ENCODE peak calls at places on chromosome 9, in five cellular contexts. S, U, Y, R and P are unnamed samples.

GRCh38 chr9:108885643-108886348 is 23.7 kb downstream of the ACTL7A start:
- DNase-seq in U (peak), Y (peak), R (no peak), S (peak), P (peak)

GRCh38 chr9:36939655-36940578 is 94.2 kb downstream of the PAX5 start:
- DNase-seq in U (no peak), Y (no peak), S (no peak), R (no peak), P (no peak)

GRCh38 chr9:26975728-26976707 is 19.8 kb downstream of the IFT74 start:
- DNase-seq in R (no peak), S (peak), U (peak), Y (peak), P (no peak)

GRCh38 chr9:21710792-21711191 is 91.6 kb upstream of the MTAP start:
- DNase-seq in U (no peak), R (no peak), Y (no peak), S (no peak), P (no peak)

GRCh38 chr9:89878003-89878411 is 273.2 kb downstream of the GADD45G start:
- DNase-seq in R (peak), S (peak), Y (peak), U (peak), P (no peak)

GRCh38 chr9:134040831-134041648 is 15.8 kb downstream of the BRD3OS start:
- DNase-seq in U (no peak), S (no peak), Y (peak), R (no peak), P (no peak)

GRCh38 chr9:111036946-111037743 is 1.1 kb downstream of the LPAR1 start:
- DNase-seq in R (no peak), S (no peak), U (peak), Y (no peak), P (no peak)

GRCh38 chr9:8457814-8458213 is 658.2 kb upstream of the DMAC1 start:
- DNase-seq in R (no peak), U (no peak), S (no peak), Y (no peak), P (no peak)

GRCh38 chr9:137045294-137046093 is 483 bp downstream of the NPDC1 start:
- DNase-seq in S (no peak), Y (no peak), R (no peak), U (peak), P (no peak)

GRCh38 chr9:98724810-98725530 is 16.2 kb upstream of the GABBR2 start:
- DNase-seq in S (no peak), Y (no peak), U (no peak), R (no peak), P (no peak)

GRCh38 chr9:3674561-3674960 is 148.8 kb upstream of the RFX3 start:
- DNase-seq in S (no peak), U (no peak), R (no peak), Y (no peak), P (no peak)

GRCh38 chr9:35277649-35278359 is 116.0 kb downstream of the UNC13B start:
- DNase-seq in Y (no peak), U (peak), R (no peak), S (no peak), P (no peak)

GRCh38 chr9:89808076-89808701 is 203.4 kb downstream of the GADD45G start:
- DNase-seq in R (no peak), U (peak), S (no peak), Y (peak), P (no peak)

GRCh38 chr9:69600314-69601047 is 71.7 kb downstream of the APBA1 start:
- DNase-seq in U (no peak), R (no peak), S (no peak), Y (no peak), P (no peak)

GRCh38 chr9:90141723-90142122 is 500.9 kb downstream of the DIRAS2 start:
- DNase-seq in U (no peak), Y (no peak), R (no peak), S (no peak), P (no peak)

GRCh38 chr9:68672215-68672614 is 32.8 kb upstream of the PIP5K1B start:
- DNase-seq in S (no peak), R (no peak), U (no peak), Y (no peak), P (no peak)

GRCh38 chr9:136726118-136726517 is 13.7 kb downstream of the DIPK1B start:
- DNase-seq in S (no peak), U (no peak), R (no peak), Y (no peak), P (no peak)

GRCh38 chr9:138122201-138122600 is 244.6 kb downstream of the CACNA1B start:
- DNase-seq in U (no peak), R (peak), S (no peak), Y (no peak), P (no peak)

GRCh38 chr9:131394464-131395026 is 659 bp downstream of the PRRC2B start:
- DNase-seq in U (peak), Y (no peak), R (peak), S (peak), P (peak)

GRCh38 chr9:114588671-114589526 is 1.3 kb downstream of the ATP6V1G1 start:
- DNase-seq in S (no peak), U (no peak), R (no peak), Y (peak), P (no peak)

GRCh38 chr9:5764130-5764868 is 68.6 kb downstream of the ERMP1 start:
- DNase-seq in U (no peak), S (no peak), Y (no peak), R (no peak), P (no peak)

GRCh38 chr9:117411547-117411946 is 3.3 kb downstream of the ASTN2 start:
- DNase-seq in R (no peak), S (peak), U (peak), Y (peak), P (peak)

GRCh38 chr9:127580879-127581278 is 31.2 kb upstream of the STXBP1 start:
- DNase-seq in U (no peak), Y (no peak), R (no peak), S (no peak), P (no peak)

GRCh38 chr9:127578627-127578951 is 33.5 kb upstream of the STXBP1 start:
- DNase-seq in U (no peak), R (no peak), Y (no peak), S (no peak), P (no peak)

GRCh38 chr9:127578952-127579853 is 32.9 kb upstream of the STXBP1 start:
- DNase-seq in R (peak), Y (peak), S (peak), U (peak), P (peak)

GRCh38 chr9:127583605-127584053 is 28.4 kb upstream of the STXBP1 start:
- DNase-seq in R (no peak), U (no peak), Y (no peak), S (no peak), P (no peak)

GRCh38 chr9:127580371-127580770 is 31.7 kb upstream of the STXBP1 start:
- DNase-seq in S (no peak), Y (no peak), U (no peak), R (no peak), P (no peak)
- H3K27ac ChIP-seq in S (no peak), Y (no peak), U (no peak), R (no peak), P (no peak)

GRCh38 chr9:77176106-77176505 is 1.2 kb upstream of the VPS13A start:
- DNase-seq in R (no peak), Y (no peak), S (no peak), U (no peak), P (no peak)
- TF ChIP-seq POLR2A in R (no peak), Y (no peak), S (no peak), U (no peak), P (no peak)

DNA sequence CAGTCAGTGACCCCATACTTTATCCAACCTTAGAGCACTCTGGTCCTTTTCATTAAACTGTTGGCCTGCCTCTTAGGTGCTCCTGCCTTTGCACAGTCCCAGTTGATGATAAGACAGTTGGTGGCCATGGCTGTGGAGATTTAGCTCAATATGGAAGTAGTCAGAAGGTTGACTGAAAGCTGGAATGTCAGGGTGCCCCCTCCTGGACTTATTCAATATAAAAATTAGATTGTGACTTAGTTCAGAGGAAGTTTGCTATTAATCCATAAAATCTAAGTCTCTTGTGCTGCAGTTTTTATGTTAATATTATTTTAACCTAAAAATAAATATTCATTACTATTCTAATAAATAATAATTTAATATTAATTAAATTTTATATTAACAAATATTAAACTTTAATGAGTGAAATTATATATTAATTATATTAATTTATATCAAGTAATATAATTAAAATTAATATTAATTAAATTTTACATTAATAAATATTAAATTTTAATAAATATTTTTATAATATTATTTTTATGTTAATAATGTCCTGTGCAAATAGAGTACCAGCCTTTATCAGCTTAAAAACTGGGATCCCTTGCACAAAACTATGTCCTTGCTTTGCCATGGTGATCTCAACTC is 77.7 kb upstream of the ADAMTSL1 start:
- DNase-seq in Y (no peak), U (peak), R (no peak), S (no peak), P (no peak)
- H3K27ac ChIP-seq in Y (no peak), U (no peak), R (no peak), S (no peak), P (no peak)

GRCh38 chr9:129028192-129028966 is at the start of gene SH3GLB2:
- DNase-seq in S (peak), Y (peak), R (peak), U (peak), P (peak)
- TF ChIP-seq POLR2A in S (no peak), Y (no peak), R (no peak), U (no peak), P (no peak)

GRCh38 chr9:121363586-121363961 is 6.5 kb downstream of the STOM start:
- DNase-seq in U (no peak), S (no peak), Y (no peak), R (no peak), P (no peak)

GRCh38 chr9:121359358-121360294 is 10.4 kb downstream of the STOM start:
- DNase-seq in S (no peak), U (no peak), R (no peak), Y (no peak), P (no peak)

GRCh38 chr9:121358747-121359146 is 11.3 kb downstream of the STOM start:
- DNase-seq in U (no peak), R (no peak), Y (no peak), S (no peak), P (no peak)

GRCh38 chr9:121360975-121361374 is 9.1 kb downstream of the STOM start:
- DNase-seq in U (no peak), S (no peak), R (no peak), Y (no peak), P (no peak)

DNA sequence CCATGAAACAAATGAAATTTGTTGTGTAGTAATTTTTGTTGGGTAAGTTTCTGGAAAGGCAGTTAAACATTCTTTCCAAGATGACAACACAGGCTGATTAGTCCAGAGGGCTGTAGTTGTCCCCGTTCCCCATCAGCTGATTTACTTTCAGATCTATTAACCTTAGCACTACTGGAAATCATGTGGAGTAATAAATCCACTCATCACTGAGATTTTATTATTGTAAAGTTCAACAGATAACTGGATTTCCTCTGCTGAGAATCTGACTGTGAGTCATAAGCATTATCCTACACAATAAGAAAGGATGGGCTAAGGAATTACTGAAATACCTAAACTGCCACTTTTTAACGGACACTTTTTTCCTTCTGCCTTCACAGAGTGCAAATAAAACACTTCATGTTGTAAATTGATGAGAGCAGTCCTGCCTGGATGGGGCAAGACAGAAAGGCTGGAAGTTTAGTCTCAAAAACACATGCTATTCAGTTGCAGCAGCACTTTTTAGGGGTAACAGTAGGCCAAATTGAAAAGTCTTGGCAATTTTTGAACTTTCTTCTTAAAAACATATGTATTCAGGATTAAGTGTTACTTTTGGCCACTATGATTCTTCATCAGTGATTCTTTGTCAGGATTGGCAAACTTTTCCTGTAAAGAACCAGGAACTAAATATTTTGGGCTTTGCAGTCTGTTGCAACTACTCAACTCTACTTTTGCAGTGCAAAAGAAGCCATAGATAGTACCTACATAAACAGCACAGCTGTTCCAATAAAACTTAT is 7.1 kb downstream of the STOM start:
- DNase-seq in R (no peak), U (no peak), Y (peak), S (no peak), P (no peak)
- H3K27ac ChIP-seq in R (peak), U (peak), Y (peak), S (no peak), P (peak)

DNA sequence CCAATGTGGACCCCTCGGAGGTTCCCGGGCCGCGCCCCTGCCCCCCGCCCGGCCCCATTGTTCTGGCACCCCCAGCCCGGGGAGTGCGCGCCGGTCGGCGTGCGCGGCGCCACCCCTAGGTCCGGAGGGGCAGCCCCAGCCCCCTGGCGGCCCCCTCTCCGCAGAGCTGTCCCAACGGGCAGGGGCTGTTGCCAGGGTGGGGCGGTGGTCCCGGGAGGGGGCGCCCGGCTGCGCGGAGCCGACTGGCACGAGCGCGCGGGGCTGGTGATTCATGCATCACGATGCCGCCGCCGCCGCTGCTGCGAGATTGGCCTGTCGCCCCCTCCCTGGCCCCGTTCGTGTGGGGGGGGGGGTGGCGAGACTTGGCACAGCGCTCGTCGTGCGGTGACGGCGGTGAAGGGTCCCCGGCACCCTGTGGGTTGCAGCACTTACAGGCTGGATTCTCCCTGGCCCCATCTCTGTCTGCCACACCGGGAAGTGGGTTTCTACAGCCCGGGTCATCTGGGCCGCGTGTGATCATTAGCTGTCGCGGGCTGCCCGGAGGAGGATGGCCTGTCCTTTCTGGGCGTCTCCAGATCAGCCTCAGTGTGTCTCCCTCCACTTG is 756 bp downstream of the NCS1 start:
- DNase-seq in Y (no peak), R (no peak), U (no peak), S (peak), P (peak)
- TF ChIP-seq POLR2A in Y (peak), R (no peak), U (no peak), S (no peak), P (peak)

DNA sequence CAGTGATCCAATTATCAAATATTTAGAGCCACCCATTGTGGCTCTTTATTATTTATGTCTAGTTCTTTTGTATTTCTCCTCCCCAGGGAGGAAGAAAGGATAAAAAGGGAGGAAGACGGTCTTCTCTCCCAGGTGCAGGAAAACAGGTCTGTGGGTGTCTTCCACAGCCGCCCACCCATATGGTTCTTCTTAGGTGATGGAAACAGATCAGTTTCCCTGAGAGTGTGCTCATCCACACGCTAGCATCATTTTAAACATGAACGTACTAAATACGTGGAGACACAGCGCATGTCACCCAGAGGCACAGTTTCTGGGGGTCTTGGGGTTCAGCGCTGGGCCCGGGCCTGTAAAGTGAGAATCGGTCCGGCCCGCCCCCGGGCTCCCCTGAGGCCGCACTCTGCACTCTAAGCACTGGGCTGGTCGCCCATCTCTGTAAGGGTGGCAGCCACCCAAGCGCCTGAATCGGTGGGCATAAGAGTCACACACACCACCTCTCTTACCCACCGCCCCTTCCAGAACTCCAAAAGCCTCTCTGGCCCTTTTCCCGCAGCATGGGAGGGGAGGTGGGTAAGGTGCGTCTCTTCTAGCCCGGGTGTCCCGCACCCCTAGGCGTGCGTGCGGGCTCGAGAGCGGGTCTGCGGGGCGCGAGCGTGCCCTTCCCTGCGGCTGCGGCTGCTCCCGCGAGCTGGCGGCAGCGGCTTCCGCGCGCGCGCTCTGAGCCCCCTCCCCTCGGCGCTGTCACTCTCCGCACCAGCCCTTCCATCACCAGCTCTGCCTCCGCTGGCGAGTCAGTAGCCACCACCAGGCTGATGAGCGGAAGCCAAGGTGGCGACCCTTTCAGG is 1.3 kb downstream of the PTCH1 start:
- DNase-seq in S (peak), Y (no peak), R (peak), U (peak), P (no peak)
- H3K27ac ChIP-seq in S (no peak), Y (no peak), R (no peak), U (peak), P (no peak)